ENCODE peak calls at places on chromosomes 2 and 18, in eight cellular contexts. Z is CD8-positive, alpha-beta T cell; R is IMR-90; S is RWPE2; O is fibroblast of lung; W is uterus; H is tibial nerve; K is WERI-Rb-1. X is an unnamed sample.

GRCh38 chr18:25827961-25828561 is 262.4 kb downstream of the SS18 start:
- DNase-seq in W (no peak), H (no peak), S (no peak), K (no peak), Z (no peak), O (peak; percentile 77), R (peak; percentile 45), X (peak; percentile 52)

GRCh38 chr2:200944467-200945394 is 18.7 kb downstream of the ORC2 start:
- DNase-seq in Z (no peak), H (no peak), R (peak; percentile 94), K (no peak), S (peak; percentile 85), W (no peak), O (peak; percentile 89), X (no peak)

GRCh38 chr18:79942211-79942610 is 9.2 kb downstream of the SLC66A2 start:
- DNase-seq in K (peak; percentile 2), S (no peak), R (no peak), Z (no peak), O (no peak), W (no peak), H (no peak), X (no peak)

GRCh38 chr18:57789105-57789504 is 14.0 kb downstream of the ATP8B1 start:
- DNase-seq in R (peak; percentile 69), O (peak; percentile 75), S (no peak), K (no peak), Z (no peak), W (no peak), H (no peak), X (no peak)

GRCh38 chr2:231861538-231861937 is 64.7 kb downstream of the NPPC start:
- DNase-seq in W (no peak), R (no peak), S (no peak), H (no peak), O (no peak), K (no peak), Z (no peak), X (no peak)

GRCh38 chr2:135030826-135031225 is 16.4 kb downstream of the MAP3K19 start:
- DNase-seq in Z (no peak), O (peak; percentile 60), S (no peak), W (no peak), R (peak; percentile 65), K (no peak), H (no peak), X (no peak)

GRCh38 chr18:47754311-47755101 is 176.0 kb downstream of the SMAD2 start:
- DNase-seq in Z (no peak), R (no peak), S (no peak), O (no peak), H (no peak), K (peak; percentile 92), W (no peak), X (peak; percentile 45)

GRCh38 chr2:25401307-25402021 is 59.7 kb upstream of the DNMT3A start:
- DNase-seq in Z (no peak), S (no peak), W (no peak), O (no peak), K (peak; percentile 55), H (no peak), R (no peak), X (no peak)

GRCh38 chr18:74271656-74272055 is 20.1 kb downstream of the CYB5A start:
- DNase-seq in W (no peak), H (no peak), R (peak; percentile 17), O (no peak), K (no peak), Z (no peak), S (no peak), X (no peak)

GRCh38 chr2:241228081-241228859 is 39.8 kb downstream of the ANO7 start:
- DNase-seq in Z (no peak), O (no peak), S (no peak), W (no peak), K (no peak), H (no peak), R (no peak), X (no peak)

GRCh38 chr2:9975328-9975727 is 23.8 kb downstream of the GRHL1 start:
- DNase-seq in O (peak; percentile 57), H (no peak), W (no peak), K (no peak), R (peak; percentile 83), S (no peak), Z (no peak), X (no peak)

GRCh38 chr2:68428746-68429145 is 38.3 kb downstream of the FBXO48 start:
- DNase-seq in Z (no peak), S (no peak), W (no peak), K (no peak), H (no peak), R (no peak), O (no peak), X (no peak)

GRCh38 chr2:85925216-85925671 is 36.5 kb upstream of the ST3GAL5 start:
- DNase-seq in S (no peak), O (no peak), H (no peak), K (no peak), R (no peak), W (no peak), Z (no peak), X (no peak)

GRCh38 chr18:394997-395383 is 105.5 kb downstream of the COLEC12 start:
- DNase-seq in R (peak; percentile 75), W (peak; percentile 42), K (no peak), Z (no peak), O (peak; percentile 93), S (no peak), H (no peak), X (no peak)

GRCh38 chr2:96143848-96144480 is 1.3 kb downstream of the DUSP2 start:
- DNase-seq in O (no peak), H (no peak), S (peak; percentile 54), K (peak; percentile 59), W (no peak), R (no peak), Z (no peak), X (no peak)
- TF ChIP-seq CTCF in O (no peak), H (no peak), S (no peak), K (peak; percentile 52), W (no peak), R (no peak), Z (no peak), X (no peak)

GRCh38 chr2:3751832-3752231 is 48.5 kb downstream of the DCDC2C start:
- DNase-seq in O (no peak), R (no peak), H (no peak), S (no peak), W (no peak), Z (no peak), K (no peak), X (no peak)
- H3K27me3 ChIP-seq in O (no peaks in the 10 kb centered on the region), R (no peaks in the 10 kb centered on the region), H (no peaks in the 10 kb centered on the region), S (no peaks in the 10 kb centered on the region), W (no peaks in the 10 kb centered on the region), Z (no peaks in the 10 kb centered on the region), K (no peaks in the 10 kb centered on the region), X (peaks cover 34% of the 10 kb centered on the region)

GRCh38 chr2:174145827-174146226 is 102.5 kb downstream of the OLA1 start:
- DNase-seq in S (no peak), W (no peak), R (no peak), Z (no peak), O (no peak), H (no peak), K (no peak), X (no peak)
- TF ChIP-seq CTCF in S (no peak), W (no peak), R (no peak), Z (no peak), O (peak; percentile 13), H (no peak), K (peak; percentile 17), X (no peak)

GRCh38 chr2:60540054-60540453 is 13.4 kb downstream of the BCL11A start:
- DNase-seq in W (no peak), S (no peak), Z (no peak), O (no peak), R (no peak), K (no peak), H (no peak), X (peak; percentile 44)

GRCh38 chr2:60539177-60539576 is 14.3 kb downstream of the BCL11A start:
- DNase-seq in H (no peak), R (no peak), S (no peak), W (no peak), O (no peak), Z (no peak), K (no peak), X (no peak)

GRCh38 chr2:60544980-60545560 is 8.4 kb downstream of the BCL11A start:
- DNase-seq in H (no peak), R (no peak), K (no peak), O (no peak), S (no peak), Z (no peak), W (no peak), X (no peak)

GRCh38 chr2:60548844-60549243 is 4.6 kb downstream of the BCL11A start:
- DNase-seq in Z (no peak), W (no peak), S (no peak), H (no peak), R (no peak), O (no peak), K (no peak), X (no peak)

GRCh38 chr2:60544059-60544458 is 9.4 kb downstream of the BCL11A start:
- DNase-seq in K (no peak), Z (no peak), W (no peak), R (no peak), S (no peak), H (no peak), O (peak; percentile 23), X (no peak)
- H3K27me3 ChIP-seq in K (no peaks in the 10 kb centered on the region), Z (peaks cover 6% of the 10 kb centered on the region), W (no peaks in the 10 kb centered on the region), R (peaks cover 12% of the 10 kb centered on the region), S (peaks cover 9% of the 10 kb centered on the region), H (no peaks in the 10 kb centered on the region), O (no peaks in the 10 kb centered on the region), X (no peaks in the 10 kb centered on the region)

GRCh38 chr18:33914399-33914798 is 310.3 kb downstream of the NOL4 start:
- DNase-seq in R (no peak), S (no peak), W (no peak), K (no peak), Z (no peak), H (no peak), O (peak; percentile 71), X (no peak)

GRCh38 chr18:33918571-33918970 is 306.1 kb downstream of the NOL4 start:
- DNase-seq in S (no peak), R (no peak), O (no peak), Z (no peak), K (no peak), W (no peak), H (no peak), X (no peak)

GRCh38 chr18:33916200-33916599 is 308.5 kb downstream of the NOL4 start:
- DNase-seq in W (no peak), Z (no peak), R (no peak), K (peak; percentile 21), H (no peak), S (no peak), O (no peak), X (peak; percentile 29)
- TF ChIP-seq CTCF in W (no peak), Z (no peak), R (no peak), K (peak; percentile 12), H (no peak), S (no peak), O (no peak), X (peak; percentile 38)

DNA sequence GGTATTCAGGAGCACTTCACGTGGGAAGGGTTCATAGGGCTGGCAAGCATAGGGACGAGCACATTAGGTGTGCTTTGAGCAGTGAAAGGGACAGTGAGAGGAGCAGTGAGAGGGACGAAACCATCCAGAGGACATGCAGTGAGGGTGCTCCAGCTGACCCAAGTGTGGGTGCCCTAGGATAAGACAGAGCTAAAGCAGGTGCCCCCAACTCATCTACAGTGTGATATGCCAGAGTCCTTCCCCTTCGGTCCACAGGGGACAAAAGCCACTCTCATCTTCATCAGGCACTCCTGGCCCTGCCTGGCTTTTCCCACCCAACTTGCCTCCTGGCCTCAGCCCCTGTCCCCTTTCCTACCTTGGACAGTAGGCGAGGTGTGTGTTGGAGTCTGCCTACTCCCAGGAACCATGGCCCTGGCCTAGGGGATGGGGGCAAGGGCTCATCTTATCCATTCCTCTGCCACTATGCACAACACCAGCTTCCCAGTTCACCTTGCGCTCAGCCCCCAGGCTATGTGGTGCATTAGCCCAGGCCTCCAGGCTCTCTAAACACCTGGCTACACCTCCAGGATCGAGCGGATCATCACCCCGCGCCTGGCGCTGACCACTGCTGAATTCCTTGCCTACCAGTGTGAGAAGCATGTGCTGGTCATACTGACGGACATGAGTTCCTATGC is 16.1 kb upstream of the ANKRD53 start:
- DNase-seq in Z (no peak), K (no peak), S (no peak), H (no peak), R (no peak), W (no peak), O (no peak), X (no peak)
- H3K27me3 ChIP-seq in Z (peaks cover 9% of the 10 kb centered on the region), K (peaks cover 12% of the 10 kb centered on the region), S (peaks cover 17% of the 10 kb centered on the region), H (no peaks in the 10 kb centered on the region), R (peaks cover 5% of the 10 kb centered on the region), W (no peaks in the 10 kb centered on the region), O (no peaks in the 10 kb centered on the region), X (no peaks in the 10 kb centered on the region)